ENCODE peak calls at places on chromosomes 4 and X, in ten cellular contexts. T, O, U, G, Y, N, H, I, D and Z are unnamed samples.

GRCh38 chr4:106301393-106302084 is 14.5 kb downstream of the TBCK start:
- DNase-seq in H (no peak), Y (no peak), G (no peak), O (no peak), N (no peak), T (no peak), I (no peak), D (no peak), U (peak), Z (no peak)

GRCh38 chr4:47933798-47934197 is 19.4 kb upstream of the NFXL1 start:
- DNase-seq in T (no peak), O (no peak), D (no peak), N (peak), G (no peak), I (no peak), U (peak), Y (no peak), H (no peak), Z (peak)

GRCh38 chr4:159498371-159499115 is 395.7 kb downstream of the RAPGEF2 start:
- DNase-seq in U (no peak), D (no peak), G (no peak), N (peak), O (no peak), T (no peak), I (no peak), H (no peak), Y (no peak), Z (no peak)

GRCh38 chr4:15936495-15936894 is 2.0 kb downstream of the FGFBP1 start:
- DNase-seq in H (peak), N (no peak), G (no peak), Y (no peak), D (no peak), I (no peak), U (no peak), O (no peak), T (no peak), Z (no peak)

GRCh38 chrX:130658310-130658709 is 244.7 kb downstream of the ENOX2 start:
- DNase-seq in U (no peak), I (no peak), Y (no peak), O (no peak), N (no peak), T (no peak), H (no peak), G (no peak), D (no peak), Z (no peak)

GRCh38 chrX:23902419-23902818 is 5.3 kb downstream of the APOO start:
- DNase-seq in U (peak), H (no peak), Y (no peak), D (no peak), N (peak), G (no peak), O (peak), T (no peak), I (no peak), Z (peak)

GRCh38 chrX:136386173-136386572 is 85.4 kb downstream of the ADGRG4 start:
- DNase-seq in D (no peak), N (no peak), H (no peak), T (no peak), I (no peak), G (no peak), Y (no peak), U (no peak), O (no peak), Z (no peak)

GRCh38 chrX:116010939-116011338 is 159.6 kb upstream of the AGTR2 start:
- DNase-seq in O (no peak), N (no peak), G (no peak), H (no peak), U (no peak), I (no peak), T (no peak), Y (no peak), D (no peak), Z (no peak)

GRCh38 chr4:100555791-100556190 is 38.0 kb upstream of the EMCN start:
- DNase-seq in D (no peak), H (no peak), I (no peak), G (no peak), U (no peak), N (no peak), Y (no peak), O (no peak), T (no peak), Z (no peak)

GRCh38 chr4:8781641-8782040 is 90.0 kb downstream of the HMX1 start:
- DNase-seq in G (no peak), D (no peak), N (no peak), Y (no peak), H (no peak), O (no peak), U (no peak), T (no peak), I (no peak), Z (no peak)

GRCh38 chrX:7109838-7110793 is 37.4 kb upstream of the STS start:
- DNase-seq in U (no peak), I (no peak), H (no peak), Y (no peak), G (no peak), N (no peak), T (no peak), O (no peak), D (no peak), Z (no peak)

GRCh38 chr4:95087657-95088455 is 330.1 kb downstream of the BMPR1B start:
- DNase-seq in O (no peak), G (no peak), T (no peak), H (no peak), N (no peak), D (no peak), Y (no peak), I (no peak), U (peak), Z (peak)

GRCh38 chr4:140096921-140097320 is 57.1 kb downstream of the MAML3 start:
- DNase-seq in U (peak), H (no peak), N (no peak), O (no peak), G (no peak), T (no peak), D (no peak), Y (peak), I (no peak), Z (no peak)

GRCh38 chr4:5048721-5049120 is 2.6 kb upstream of the STK32B start:
- DNase-seq in O (no peak), H (no peak), T (no peak), U (no peak), I (peak), Y (no peak), D (no peak), G (no peak), N (no peak), Z (no peak)

GRCh38 chr4:45946699-45947098 is 177.2 kb downstream of the GABRG1 start:
- DNase-seq in O (no peak), N (no peak), G (no peak), D (no peak), Y (no peak), H (no peak), T (no peak), U (no peak), I (no peak), Z (no peak)

GRCh38 chrX:103628386-103629290 is at the start of gene TCEAL1:
- DNase-seq in O (peak), U (peak), D (peak), N (peak), Y (peak), G (peak), I (peak), T (no peak), H (peak), Z (peak)

GRCh38 chrX:154526901-154527675 is 11.1 kb upstream of the FAM3A start:
- DNase-seq in G (peak), D (peak), I (peak), N (peak), O (peak), U (peak), Y (no peak), H (peak), T (no peak), Z (peak)

GRCh38 chrX:69503228-69503834 is 795 bp upstream of the NALF2 start:
- DNase-seq in O (peak), Y (no peak), T (no peak), H (no peak), G (no peak), D (no peak), U (no peak), I (no peak), N (peak), Z (no peak)

GRCh38 chrX:74925210-74926088 is at the start of gene NEXMIF:
- DNase-seq in I (no peak), D (no peak), Y (no peak), O (peak), H (peak), U (no peak), T (no peak), N (peak), G (no peak), Z (peak)

GRCh38 chr4:108080752-108081151 is 88.0 kb downstream of the LEF1 start:
- DNase-seq in Y (no peak), O (no peak), I (no peak), N (no peak), T (no peak), D (no peak), U (no peak), H (no peak), G (no peak), Z (no peak)

GRCh38 chr4:137226900-137227299 is 305.4 kb downstream of the PCDH18 start:
- DNase-seq in G (no peak), I (no peak), U (peak), H (no peak), D (no peak), T (no peak), N (no peak), Y (no peak), O (no peak), Z (no peak)

GRCh38 chr4:127975121-127975770 is 10.0 kb downstream of the ABHD18 start:
- DNase-seq in H (no peak), O (no peak), I (no peak), T (no peak), N (peak), G (no peak), Y (no peak), U (peak), D (no peak), Z (no peak)

GRCh38 chr4:1979477-1980196 is 29.1 kb downstream of the NELFA start:
- DNase-seq in H (no peak), I (peak), U (no peak), N (no peak), T (no peak), G (no peak), D (no peak), O (no peak), Y (no peak), Z (no peak)

GRCh38 chr4:1982124-1983052 is 26.4 kb downstream of the NELFA start:
- DNase-seq in T (no peak), H (peak), N (no peak), G (no peak), U (no peak), Y (no peak), O (no peak), I (peak), D (no peak), Z (no peak)

GRCh38 chr4:1978741-1979476 is 29.9 kb downstream of the NELFA start:
- DNase-seq in I (peak), U (no peak), D (no peak), N (no peak), T (no peak), O (no peak), Y (no peak), G (no peak), H (no peak), Z (no peak)

GRCh38 chr4:1981251-1982055 is 27.3 kb downstream of the NELFA start:
- DNase-seq in Y (no peak), H (peak), T (no peak), G (no peak), D (no peak), N (no peak), U (peak), O (no peak), I (peak), Z (peak)

GRCh38 chr4:1980561-1981041 is 28.2 kb downstream of the NELFA start:
- DNase-seq in O (no peak), U (no peak), D (no peak), T (no peak), N (no peak), I (peak), G (no peak), H (no peak), Y (no peak), Z (no peak)
- TF ChIP-seq POLR2A in O (no peak), U (no peak), D (no peak), T (no peak), N (no peak), I (no peak), G (no peak), H (no peak), Y (no peak), Z (no peak)

GRCh38 chrX:48736303-48736702 is 25.2 kb upstream of the GLOD5 start:
- DNase-seq in N (no peak), H (no peak), T (no peak), U (no peak), Y (no peak), I (no peak), O (no peak), D (no peak), G (no peak), Z (no peak)

GRCh38 chrX:48736878-48737212 is 24.7 kb upstream of the GLOD5 start:
- DNase-seq in T (no peak), G (no peak), I (no peak), H (no peak), D (no peak), O (no peak), N (no peak), Y (no peak), U (no peak), Z (no peak)

GRCh38 chrX:48737940-48738339 is 23.6 kb upstream of the GLOD5 start:
- DNase-seq in G (no peak), D (no peak), I (no peak), N (no peak), H (no peak), Y (no peak), T (no peak), O (no peak), U (no peak), Z (peak)

GRCh38 chrX:48741834-48742233 is 19.7 kb upstream of the GLOD5 start:
- DNase-seq in N (no peak), T (no peak), Y (no peak), H (no peak), I (no peak), D (no peak), G (no peak), U (no peak), O (no peak), Z (no peak)

DNA sequence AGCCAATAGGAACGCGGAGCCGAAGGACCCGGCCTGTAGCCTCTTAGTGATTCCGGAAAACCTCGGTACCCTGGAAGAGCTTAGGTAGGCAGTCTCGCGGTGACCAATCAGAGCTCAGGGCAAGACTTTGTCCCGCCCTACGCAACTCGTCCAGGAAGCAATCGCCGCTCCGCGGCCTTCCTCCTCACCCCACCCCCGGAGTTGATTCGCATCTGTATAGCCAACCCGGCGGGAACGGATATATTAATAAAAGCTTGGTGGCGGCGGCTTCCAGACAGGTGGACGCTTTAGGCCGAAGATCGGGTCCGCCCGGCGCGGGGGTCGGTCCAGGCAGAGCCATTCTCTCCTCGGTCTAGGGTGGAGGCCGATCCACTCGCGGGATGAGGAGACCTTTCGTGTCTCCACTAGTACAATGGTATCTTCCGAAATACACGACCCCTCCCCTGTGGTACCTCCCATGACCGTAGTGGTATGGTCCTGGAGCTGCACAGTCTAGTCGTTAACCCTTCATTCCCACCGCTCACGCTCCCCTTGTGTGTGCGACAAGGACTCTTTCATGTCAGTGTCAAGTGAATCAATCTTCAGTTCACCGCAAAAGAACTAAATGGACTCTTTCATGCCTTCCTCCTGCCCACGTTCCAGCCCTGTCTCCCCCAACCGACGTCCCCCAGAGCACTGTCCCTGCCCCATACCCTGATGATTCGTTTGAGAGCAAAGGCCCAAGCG is 24.2 kb upstream of the GLOD5 start:
- DNase-seq in D (peak), U (peak), O (peak), N (peak), T (peak), G (peak), Y (peak), I (peak), H (peak), Z (peak)
- TF ChIP-seq POLR2A in D (peak), U (peak), O (no peak), N (peak), T (no peak), G (peak), Y (peak), I (peak), H (peak), Z (peak)

GRCh38 chr4:22515145-22515887 is 550 bp downstream of the ADGRA3 start:
- DNase-seq in O (peak), D (peak), U (peak), G (peak), I (peak), H (peak), Y (no peak), T (peak), N (peak), Z (peak)
- TF ChIP-seq POLR2A in O (peak), D (peak), U (peak), G (no peak), I (no peak), H (peak), Y (no peak), T (no peak), N (peak), Z (no peak)

GRCh38 chrX:2267890-2268289 is 232.9 kb downstream of the DHRSX start:
- DNase-seq in N (no peak), G (no peak), Y (no peak), U (no peak), I (peak), O (no peak), H (no peak), T (no peak), D (no peak), Z (no peak)

GRCh38 chrX:2264179-2265030 is 236.4 kb downstream of the DHRSX start:
- DNase-seq in G (no peak), D (no peak), I (peak), H (no peak), O (no peak), T (no peak), N (no peak), Y (no peak), U (no peak), Z (no peak)

GRCh38 chrX:2262679-2263055 is 238.1 kb downstream of the DHRSX start:
- DNase-seq in O (no peak), I (peak), H (no peak), G (no peak), T (no peak), D (no peak), N (no peak), Y (no peak), U (no peak), Z (no peak)

GRCh38 chrX:2266445-2267349 is 234.1 kb downstream of the DHRSX start:
- DNase-seq in I (peak), T (no peak), Y (no peak), D (no peak), O (no peak), U (no peak), H (no peak), G (no peak), N (no peak), Z (no peak)

GRCh38 chrX:2261838-2262678 is 238.7 kb downstream of the DHRSX start:
- DNase-seq in N (no peak), G (no peak), U (peak), T (no peak), Y (no peak), H (no peak), O (peak), D (no peak), I (peak), Z (no peak)
- TF ChIP-seq POLR2A in N (no peak), G (no peak), U (no peak), T (no peak), Y (no peak), H (no peak), O (no peak), D (no peak), I (no peak), Z (no peak)

GRCh38 chr4:88822034-88822433 is 124.4 kb upstream of the NAP1L5 start:
- DNase-seq in D (no peak), Y (no peak), I (no peak), U (no peak), T (no peak), N (no peak), O (no peak), G (no peak), H (no peak), Z (no peak)

GRCh38 chr4:88818650-88819470 is 121.2 kb upstream of the NAP1L5 start:
- DNase-seq in U (peak), Y (no peak), T (no peak), N (peak), O (peak), G (no peak), D (peak), H (peak), I (no peak), Z (peak)

GRCh38 chr4:88820723-88821368 is 123.2 kb upstream of the NAP1L5 start:
- DNase-seq in H (no peak), N (no peak), D (no peak), T (no peak), U (peak), O (no peak), I (no peak), Y (no peak), G (no peak), Z (no peak)

GRCh38 chr4:88827442-88827841 is 129.8 kb upstream of the NAP1L5 start:
- DNase-seq in O (no peak), Y (no peak), H (no peak), G (no peak), D (no peak), I (no peak), T (no peak), N (no peak), U (peak), Z (peak)

GRCh38 chr4:88823058-88823919 is 125.7 kb upstream of the NAP1L5 start:
- DNase-seq in T (peak), H (peak), N (peak), U (peak), Y (peak), G (peak), D (peak), O (peak), I (peak), Z (peak)
- TF ChIP-seq POLR2A in T (no peak), H (peak), N (peak), U (peak), Y (peak), G (peak), D (peak), O (peak), I (no peak), Z (peak)